ENCODE peak calls at places on chromosomes 5 and 9, in four cellular contexts. Z is pancreas, U is AG09309, K is KG1. P is an unnamed sample.

GRCh38 chr5:149789835-149790234 is 59.7 kb downstream of the PPARGC1B start:
- DNase-seq in U (no peak), Z (peak; percentile 23), K (no peak), P (no peak)

GRCh38 chr5:96816991-96817390 is 9.2 kb upstream of the ERAP1 start:
- DNase-seq in Z (no peak), U (no peak), K (no peak), P (no peak)

GRCh38 chr9:35481347-35481975 is 8.4 kb upstream of the RUSC2 start:
- DNase-seq in U (no peak), K (no peak), Z (peak; percentile 62), P (peak; percentile 55)

GRCh38 chr9:76912631-76913275 is 6.8 kb upstream of the PRUNE2 start:
- DNase-seq in U (no peak), K (peak; percentile 2), Z (no peak), P (no peak)

GRCh38 chr5:67246108-67246507 is 49.5 kb upstream of the CD180 start:
- DNase-seq in Z (no peak), K (peak; percentile 69), U (no peak), P (peak; percentile 70)

GRCh38 chr9:128911529-128912035 is 9.2 kb upstream of the PHYHD1 start:
- DNase-seq in U (no peak), Z (no peak), K (no peak), P (no peak)

GRCh38 chr5:35476046-35476445 is 141.6 kb upstream of the SPEF2 start:
- DNase-seq in Z (no peak), U (no peak), K (no peak), P (no peak)

GRCh38 chr5:150301901-150302300 is 804 bp downstream of the ARSI start:
- DNase-seq in K (no peak), U (no peak), Z (no peak), P (no peak)

GRCh38 chr5:149201121-149201637 is 59.9 kb downstream of the ABLIM3 start:
- DNase-seq in U (no peak), K (no peak), Z (no peak), P (no peak)

GRCh38 chr9:12853021-12853420 is 78.2 kb downstream of the LURAP1L start:
- DNase-seq in K (no peak), Z (no peak), U (no peak), P (no peak)

GRCh38 chr5:553874-554273 is 29.6 kb upstream of the SLC9A3 start:
- DNase-seq in K (no peak), Z (peak; percentile 21), U (no peak), P (no peak)

GRCh38 chr5:73759771-73760170 is 133.8 kb downstream of the ARHGEF28 start:
- DNase-seq in U (no peak), K (no peak), Z (no peak), P (no peak)

GRCh38 chr9:80787636-80788035 is 901.7 kb downstream of the TLE1 start:
- DNase-seq in K (no peak), U (no peak), Z (no peak), P (no peak)

P was measured in erythroblast.